ENCODE peak calls at places on chromosomes 5 and 9, in seven cellular contexts. One of them, this sample, is unnamed.

GRCh38 chr5:180116077-180116375 is 44.5 kb upstream of the RNF130 start:
- DNase-seq in coronary artery: peak
- DNase-seq in 8988T: peak
- DNase-seq in midbrain: no peak
- DNase-seq in T1000: no peak
- DNase-seq in RWPE2: no peak
- DNase-seq in sigmoid colon: peak
- DNase-seq in this sample: no peak

GRCh38 chr5:59517926-59518585 is 375.5 kb downstream of the PDE4D start:
- DNase-seq in midbrain: no peak
- DNase-seq in coronary artery: no peak
- DNase-seq in 8988T: no peak
- DNase-seq in sigmoid colon: no peak
- DNase-seq in T1000: no peak
- DNase-seq in RWPE2: no peak
- DNase-seq in this sample: peak

GRCh38 chr5:149605998-149606721 is 24.9 kb downstream of the ARHGEF37 start:
- DNase-seq in midbrain: no peak
- DNase-seq in coronary artery: no peak
- DNase-seq in RWPE2: peak
- DNase-seq in T1000: peak
- DNase-seq in 8988T: peak
- DNase-seq in sigmoid colon: no peak
- DNase-seq in this sample: peak

GRCh38 chr5:10201223-10201868 is 48.3 kb downstream of the ATPSCKMT start:
- DNase-seq in sigmoid colon: no peak
- DNase-seq in T1000: no peak
- DNase-seq in coronary artery: no peak
- DNase-seq in RWPE2: no peak
- DNase-seq in midbrain: peak
- DNase-seq in 8988T: no peak
- DNase-seq in this sample: no peak

GRCh38 chr5:122089096-122089495 is 11.0 kb upstream of the LOX start:
- DNase-seq in coronary artery: no peak
- DNase-seq in sigmoid colon: no peak
- DNase-seq in midbrain: no peak
- DNase-seq in RWPE2: no peak
- DNase-seq in T1000: no peak
- DNase-seq in 8988T: no peak
- DNase-seq in this sample: no peak

GRCh38 chr9:82354260-82354659 is 365.7 kb downstream of the SPATA31D1 start:
- DNase-seq in 8988T: no peak
- DNase-seq in RWPE2: peak
- DNase-seq in midbrain: no peak
- DNase-seq in sigmoid colon: no peak
- DNase-seq in T1000: peak
- DNase-seq in coronary artery: no peak
- DNase-seq in this sample: no peak

GRCh38 chr9:4119778-4120554 is 179.9 kb downstream of the GLIS3 start:
- DNase-seq in sigmoid colon: no peak
- DNase-seq in 8988T: no peak
- DNase-seq in midbrain: no peak
- DNase-seq in T1000: no peak
- DNase-seq in RWPE2: no peak
- DNase-seq in coronary artery: no peak
- DNase-seq in this sample: no peak

GRCh38 chr9:89606567-89607311 is 1.9 kb downstream of the GADD45G start:
- DNase-seq in midbrain: no peak
- DNase-seq in RWPE2: no peak
- DNase-seq in coronary artery: peak
- DNase-seq in T1000: no peak
- DNase-seq in 8988T: peak
- DNase-seq in sigmoid colon: no peak
- DNase-seq in this sample: no peak

GRCh38 chr5:124839371-124839998 is 93.0 kb upstream of the ZNF608 start:
- DNase-seq in midbrain: peak
- DNase-seq in 8988T: no peak
- DNase-seq in coronary artery: no peak
- DNase-seq in RWPE2: no peak
- DNase-seq in sigmoid colon: no peak
- DNase-seq in T1000: no peak
- DNase-seq in this sample: no peak

GRCh38 chr9:19999491-20000057 is 210.7 kb upstream of the SLC24A2 start:
- DNase-seq in sigmoid colon: no peak
- DNase-seq in RWPE2: peak
- DNase-seq in midbrain: no peak
- DNase-seq in coronary artery: no peak
- DNase-seq in 8988T: peak
- DNase-seq in T1000: peak
- DNase-seq in this sample: peak

This sample was measured in HS-27A.